ENCODE peak calls at places on chromosomes 16 and 17, in seven cellular contexts. Z is vagina, R is colonic mucosa, V is Karpas-422, G is iPS DF 6.9, D is stomach, S is heart left ventricle. J is an unnamed sample.

GRCh38 chr16:1839554-1839953 is 12.5 kb downstream of the FAHD1 start:
- DNase-seq in Z (no peak), R (no peak), V (no peak), G (no peak), D (no peak), S (no peak), J (no peak)

GRCh38 chr17:45982791-45983613 is 16.0 kb upstream of the STH start:
- DNase-seq in Z (no peak), R (no peak), V (no peak), G (no peak), D (no peak), S (no peak), J (no peak)

GRCh38 chr17:9258115-9259020 is 237.1 kb downstream of the NTN1 start:
- DNase-seq in Z (no peak), R (no peak), V (no peak), G (no peak), D (no peak), S (no peak), J (no peak)

GRCh38 chr16:10088380-10088793 is 93.8 kb downstream of the GRIN2A start:
- DNase-seq in Z (no peak), R (no peak), V (no peak), G (no peak), D (no peak), S (no peak), J (no peak)

GRCh38 chr16:83338941-83339340 is 468.8 kb upstream of the HSBP1 start:
- DNase-seq in Z (no peak), R (no peak), V (no peak), G (no peak), D (no peak), S (no peak), J (no peak)

GRCh38 chr17:32277284-32277683 is 11.7 kb downstream of the RHBDL3 start:
- DNase-seq in Z (no peak), R (no peak), V (no peak), G (no peak), D (no peak), S (no peak), J (no peak)

GRCh38 chr16:75087040-75087979 is 29.3 kb downstream of the LDHD start:
- DNase-seq in Z (no peak), R (peak; percentile 70), V (no peak), G (no peak), D (no peak), S (peak; percentile 68), J (no peak)

GRCh38 chr16:11370084-11370931 is 25.0 kb downstream of the RMI2 start:
- DNase-seq in Z (no peak), R (no peak), V (peak; percentile 94), G (no peak), D (no peak), S (no peak), J (no peak)

GRCh38 chr17:7794063-7794663 is 39.9 kb upstream of the KDM6B start:
- DNase-seq in Z (no peak), R (no peak), V (no peak), G (no peak), D (no peak), S (no peak), J (no peak)

GRCh38 chr16:74724820-74725549 is 24.3 kb upstream of the MLKL start:
- DNase-seq in Z (no peak), R (no peak), V (no peak), G (no peak), D (no peak), S (no peak), J (peak; percentile 69)

GRCh38 chr16:35746281-35746962 is 2287.0 kb downstream of the TP53TG3F start:
- DNase-seq in Z (peak; percentile 81), R (no peak), V (no peak), G (no peak), D (no peak), S (no peak), J (peak; percentile 53)

GRCh38 chr16:7313170-7313569 is 19.5 kb upstream of the RBFOX1 start:
- DNase-seq in Z (no peak), R (no peak), V (peak; percentile 45), G (no peak), D (no peak), S (no peak), J (no peak)

GRCh38 chr17:12282056-12282455 is 261.4 kb downstream of the MAP2K4 start:
- DNase-seq in Z (no peak), R (no peak), V (no peak), G (no peak), D (no peak), S (no peak), J (no peak)

GRCh38 chr17:77690271-77691161 is 268.0 kb upstream of the TNRC6C start:
- DNase-seq in Z (peak; percentile 65), R (no peak), V (peak; percentile 55), G (no peak), D (no peak), S (no peak), J (peak; percentile 60)

GRCh38 chr17:73891001-73891400 is 246.8 kb upstream of the SDK2 start:
- DNase-seq in Z (no peak), R (no peak), V (no peak), G (no peak), D (no peak), S (no peak), J (no peak)

GRCh38 chr17:75506888-75507287 is 8.4 kb downstream of the CASKIN2 start:
- DNase-seq in Z (no peak), R (no peak), V (no peak), G (no peak), D (no peak), S (no peak), J (no peak)

GRCh38 chr17:15293558-15293957 is 28.4 kb upstream of the PMP22 start:
- DNase-seq in Z (no peak), R (no peak), V (no peak), G (no peak), D (no peak), S (no peak), J (no peak)

GRCh38 chr16:4511441-4512082 is 27.0 kb downstream of the CDIP1 start:
- DNase-seq in Z (no peak), R (peak; percentile 55), V (peak; percentile 51), G (peak; percentile 68), D (peak; percentile 73), S (no peak), J (no peak)

GRCh38 chr17:34252890-34253525 is 2.1 kb upstream of the CCL2 start:
- DNase-seq in Z (no peak), R (no peak), V (no peak), G (no peak), D (no peak), S (no peak), J (no peak)

GRCh38 chr17:34255381-34255732 is 272 bp downstream of the CCL2 start:
- DNase-seq in Z (no peak), R (no peak), V (no peak), G (no peak), D (no peak), S (no peak), J (no peak)

GRCh38 chr17:34255841-34256240 is 756 bp downstream of the CCL2 start:
- DNase-seq in Z (no peak), R (no peak), V (no peak), G (no peak), D (no peak), S (no peak), J (no peak)

GRCh38 chr17:34254651-34255380 is at the start of gene CCL2:
- DNase-seq in Z (no peak), R (peak; percentile 65), V (no peak), G (peak; percentile 60), D (peak; percentile 33), S (peak; percentile 72), J (no peak)

GRCh38 chr17:34254146-34254545 is 939 bp upstream of the CCL2 start:
- DNase-seq in Z (no peak), R (no peak), V (no peak), G (no peak), D (no peak), S (no peak), J (no peak)
- H3K27ac ChIP-seq in Z (peak overlapping the region; percentile 84), R (peak overlapping the region; percentile 68), V (no peak overlapping the region), G (no peak overlapping the region), D (peak overlapping the region; percentile 72), S (no peak overlapping the region), J (peak overlapping the region; percentile 87)

GRCh38 chr16:66809765-66810164 is 8.4 kb upstream of the TERB1 start:
- DNase-seq in Z (no peak), R (no peak), V (no peak), G (no peak), D (no peak), S (no peak), J (no peak)
- H3K36me3 ChIP-seq in Z (peaks cover 75% of the 10 kb centered on the region), R (peaks cover 6% of the 10 kb centered on the region), V (peaks cover 54% of the 10 kb centered on the region), G (peaks cover 11% of the 10 kb centered on the region), D (peaks cover 99% of the 10 kb centered on the region), S (peaks cover 100% of the 10 kb centered on the region), J (peaks cover 67% of the 10 kb centered on the region)

DNA sequence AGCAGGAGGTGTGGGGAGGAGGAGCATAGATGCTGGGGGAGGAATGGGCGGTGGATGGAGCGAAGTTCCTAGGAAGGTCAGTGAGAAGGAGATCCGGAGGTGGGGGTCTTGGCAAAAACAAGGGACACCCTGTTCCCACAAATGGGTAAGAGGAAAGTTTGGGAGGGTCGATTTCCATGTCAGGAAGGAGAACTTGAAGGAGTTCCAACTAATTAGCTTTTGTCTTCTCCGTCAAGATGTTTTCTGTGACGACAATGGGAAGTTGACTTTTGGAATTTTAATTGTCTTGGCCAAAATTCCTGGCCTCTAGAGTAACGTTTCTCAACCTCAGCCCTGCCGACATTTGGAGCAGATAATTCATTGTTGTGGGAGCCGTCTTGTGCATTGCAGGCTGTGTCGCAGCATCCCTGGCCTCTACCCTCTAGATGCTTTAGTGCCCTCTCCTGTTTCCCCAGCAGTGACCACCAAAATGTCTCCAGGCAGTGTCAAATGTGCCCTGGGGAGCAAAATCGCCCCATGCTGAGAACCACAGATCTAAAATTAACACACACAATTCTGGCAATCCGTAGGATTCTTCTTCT is 97.1 kb downstream of the PITPNC1 start:
- DNase-seq in Z (no peak), R (no peak), V (no peak), G (no peak), D (no peak), S (no peak), J (no peak)
- H3K27ac ChIP-seq in Z (peak overlapping the region; percentile 54), R (no peak overlapping the region), V (no peak overlapping the region), G (no peak overlapping the region), D (no peak overlapping the region), S (peak overlapping the region; percentile 64), J (no peak overlapping the region)

GRCh38 chr17:80320496-80320895 is 59.8 kb downstream of the RNF213 start:
- DNase-seq in Z (no peak), R (no peak), V (no peak), G (no peak), D (no peak), S (no peak), J (no peak)

GRCh38 chr17:80318166-80318565 is 57.5 kb downstream of the RNF213 start:
- DNase-seq in Z (no peak), R (no peak), V (no peak), G (no peak), D (no peak), S (no peak), J (no peak)

GRCh38 chr17:80319262-80319998 is 58.8 kb downstream of the RNF213 start:
- DNase-seq in Z (no peak), R (no peak), V (no peak), G (no peak), D (no peak), S (no peak), J (peak; percentile 42)

GRCh38 chr17:80317706-80317980 is 57.0 kb downstream of the RNF213 start:
- DNase-seq in Z (no peak), R (no peak), V (no peak), G (no peak), D (no peak), S (no peak), J (no peak)

DNA sequence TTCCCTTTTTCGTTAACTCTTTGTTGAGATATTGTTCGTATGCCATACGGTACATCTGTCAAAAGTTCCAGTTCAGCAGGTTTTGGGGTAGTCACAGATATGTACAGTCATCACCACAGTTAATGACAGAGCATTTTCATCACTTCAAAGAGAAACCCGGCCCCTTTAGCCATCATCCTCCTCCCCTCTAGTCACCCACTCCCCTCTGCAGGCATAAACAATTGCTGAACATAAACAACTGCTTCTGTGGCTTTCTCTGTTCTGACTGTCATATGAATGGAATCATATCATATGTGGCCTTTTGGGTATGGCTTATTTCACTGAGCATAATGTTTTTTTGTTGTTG is 59.3 kb downstream of the RNF213 start:
- DNase-seq in Z (no peak), R (no peak), V (no peak), G (no peak), D (no peak), S (no peak), J (no peak)
- H3K36me3 ChIP-seq in Z (peaks cover 64% of the 10 kb centered on the region), R (peaks cover 14% of the 10 kb centered on the region), V (no peaks in the 10 kb centered on the region), G (peaks cover 20% of the 10 kb centered on the region), D (peaks cover 93% of the 10 kb centered on the region), S (peaks cover 86% of the 10 kb centered on the region), J (peaks cover 74% of the 10 kb centered on the region)